ENCODE peak calls at places on chromosomes 4 and X, in four cellular contexts. C, L, I and H are unnamed samples.
A peak's percentile ranks its signal among the peaks of the same experiment; 100 is the strongest.

GRCh38 chr4:101791189-101791572 is 651 bp downstream of the BANK1 start:
- DNase-seq in I (no peak), L (no peak), C (no peak), H (no peak)

GRCh38 chr4:140296871-140297570 is 76.4 kb upstream of the SCOC start:
- DNase-seq in I (peak; percentile 12), C (no peak), L (no peak), H (no peak)

GRCh38 chr4:42104521-42104920 is 47.9 kb downstream of the BEND4 start:
- DNase-seq in L (peak; percentile 44), C (no peak), I (peak; percentile 66), H (no peak)

GRCh38 chrX:47561653-47562151 is 697 bp downstream of the ARAF start:
- DNase-seq in I (no peak), C (no peak), L (no peak), H (no peak)

GRCh38 chrX:82134378-82134777 is 932.5 kb downstream of the SH3BGRL start:
- DNase-seq in I (no peak), C (no peak), L (no peak), H (no peak)

GRCh38 chr4:124803641-124804040 is 91.1 kb upstream of the ANKRD50 start:
- DNase-seq in L (peak; percentile 48), C (no peak), I (no peak), H (peak; percentile 89)

GRCh38 chrX:148572332-148572731 is 71.9 kb downstream of the AFF2 start:
- DNase-seq in C (no peak), I (no peak), L (no peak), H (no peak)

GRCh38 chr4:726816-727215 is 21.2 kb downstream of the PCGF3 start:
- DNase-seq in L (no peak), I (no peak), C (no peak), H (no peak)

GRCh38 chrX:96480081-96480480 is 204.6 kb upstream of the DIAPH2 start:
- DNase-seq in I (peak; percentile 32), C (no peak), L (peak; percentile 45), H (peak; percentile 64)

GRCh38 chr4:37014584-37014983 is 230.0 kb upstream of the NWD2 start:
- DNase-seq in L (no peak), C (no peak), I (no peak), H (no peak)

GRCh38 chrX:120560405-120560841 is 339 bp downstream of the CUL4B start:
- DNase-seq in L (peak; percentile 43), I (peak; percentile 58), C (no peak), H (peak; percentile 25)

GRCh38 chrX:10676239-10676971 is 56.0 kb upstream of the MID1 start:
- DNase-seq in C (no peak), L (no peak), I (no peak), H (no peak)

GRCh38 chr4:37674446-37674845 is 11.7 kb downstream of the RELL1 start:
- DNase-seq in L (no peak), I (peak; percentile 27), C (no peak), H (peak; percentile 58)

GRCh38 chrX:72102760-72103159 is 29.0 kb downstream of the RTL5 start:
- DNase-seq in I (no peak), L (no peak), C (no peak), H (no peak)

GRCh38 chr4:174314770-174315169 is 31.1 kb downstream of the CEP44 start:
- DNase-seq in L (no peak), I (peak; percentile 37), C (no peak), H (peak; percentile 34)

GRCh38 chr4:159722052-159722451 is 619.2 kb downstream of the RAPGEF2 start:
- DNase-seq in I (no peak), C (no peak), L (no peak), H (no peak)

GRCh38 chr4:649751-650310 is 24.2 kb downstream of the ATP5ME start:
- DNase-seq in C (no peak), L (no peak), I (no peak), H (no peak)

GRCh38 chr4:42359686-42360085 is 37.6 kb upstream of the SHISA3 start:
- DNase-seq in I (no peak), L (peak; percentile 63), C (no peak), H (no peak)

GRCh38 chr4:145347684-145348083 is 134.0 kb upstream of the SMAD1 start:
- DNase-seq in I (peak; percentile 25), L (peak; percentile 30), C (no peak), H (no peak)

GRCh38 chr4:146059865-146060264 is 115.7 kb upstream of the LSM6 start:
- DNase-seq in C (no peak), I (no peak), L (no peak), H (peak; percentile 15)

GRCh38 chrX:77668391-77669237 is 117.4 kb downstream of the ATRX start:
- DNase-seq in C (no peak), I (peak; percentile 23), L (peak; percentile 56), H (no peak)

GRCh38 chr4:123748806-123749205 is 352.2 kb downstream of the SPRY1 start:
- DNase-seq in C (no peak), I (no peak), L (no peak), H (no peak)

GRCh38 chr4:113436360-113436759 is 325.2 kb downstream of the CAMK2D start:
- DNase-seq in C (no peak), L (peak; percentile 87), I (peak; percentile 66), H (no peak)

GRCh38 chr4:107693132-107693531 is 26.9 kb downstream of the PAPSS1 start:
- DNase-seq in I (no peak), L (peak; percentile 26), C (no peak), H (no peak)